ENCODE peak calls at places on chromosomes 7 and 10, in five cellular contexts. S is KG1; B is activated CD4-positive, alpha-beta T cell treated with anti-CD3 and anti-CD28 coated beads, Interleukin-2, amount 50 U/mL, for 1 hour; I is GM12892; V is endothelial cell. Y is an unnamed sample.

GRCh38 chr7:114574384-114574783 is 159.8 kb downstream of the FOXP2 start:
- DNase-seq in S (no peak), B (no peak), I (no peak), V (no peak), Y (no peak)

GRCh38 chr7:96221888-96222287 is 100.0 kb downstream of the SLC25A13 start:
- DNase-seq in S (no peak), B (no peak), I (no peak), V (no peak), Y (no peak)

GRCh38 chr7:50621932-50622587 is 56.9 kb upstream of the DDC start:
- DNase-seq in S (no peak), B (no peak), I (no peak), V (no peak), Y (no peak)

GRCh38 chr7:83005410-83005809 is 157.3 kb downstream of the PCLO start:
- DNase-seq in S (no peak), B (no peak), I (no peak), V (no peak), Y (no peak)

GRCh38 chr7:55509322-55509721 is 63.0 kb downstream of the VOPP1 start:
- DNase-seq in S (no peak), B (no peak), I (no peak), V (no peak), Y (no peak)

GRCh38 chr10:99393683-99394082 is 36.7 kb downstream of the GOT1 start:
- DNase-seq in S (no peak), B (no peak), I (no peak), V (no peak), Y (no peak)

GRCh38 chr10:18446205-18446604 is 205.2 kb downstream of the NSUN6 start:
- DNase-seq in S (no peak), B (no peak), I (no peak), V (no peak), Y (no peak)

GRCh38 chr7:5695709-5696345 is 85.6 kb downstream of the RNF216 start:
- DNase-seq in S (peak; percentile 44), B (no peak), I (no peak), V (no peak), Y (no peak)

GRCh38 chr7:120337308-120337907 is 64.4 kb downstream of the KCND2 start:
- DNase-seq in S (no peak), B (no peak), I (peak; percentile 2), V (peak; percentile 16), Y (peak; percentile 25)

GRCh38 chr7:102967798-102968197 is 55.0 kb downstream of the LRRC17 start:
- DNase-seq in S (no peak), B (no peak), I (no peak), V (no peak), Y (no peak)

GRCh38 chr10:60099998-60100747 is 193.8 kb upstream of the CCDC6 start:
- DNase-seq in S (no peak), B (no peak), I (no peak), V (peak; percentile 37), Y (no peak)

GRCh38 chr10:125123363-125124113 is 36.8 kb downstream of the CTBP2 start:
- DNase-seq in S (no peak), B (no peak), I (no peak), V (no peak), Y (peak; percentile 77)

GRCh38 chr10:61733358-61733940 is 70.7 kb downstream of the CABCOCO1 start:
- DNase-seq in S (peak; percentile 37), B (no peak), I (no peak), V (peak; percentile 41), Y (no peak)

GRCh38 chr10:11689945-11690736 is 52.0 kb upstream of the ECHDC3 start:
- DNase-seq in S (no peak), B (no peak), I (no peak), V (no peak), Y (no peak)

GRCh38 chr10:74881253-74881884 is 55.0 kb downstream of the KAT6B start:
- DNase-seq in S (no peak), B (no peak), I (no peak), V (no peak), Y (no peak)

GRCh38 chr7:46811529-46811928 is 770.4 kb downstream of the TNS3 start:
- DNase-seq in S (no peak), B (no peak), I (no peak), V (no peak), Y (no peak)

GRCh38 chr10:1036341-1036791 is 10.7 kb upstream of the IDI2 start:
- DNase-seq in S (no peak), B (no peak), I (no peak), V (no peak), Y (peak; percentile 8)

GRCh38 chr7:133742709-133743538 is 384.2 kb upstream of the LRGUK start:
- DNase-seq in S (no peak), B (no peak), I (no peak), V (peak; percentile 18), Y (no peak)

GRCh38 chr10:89535185-89536012 is at the start of gene SLC16A12:
- DNase-seq in S (no peak), B (no peak), I (no peak), V (peak; percentile 44), Y (no peak)

GRCh38 chr7:38673795-38674194 is 42.6 kb upstream of the AMPH start:
- DNase-seq in S (no peak), B (no peak), I (no peak), V (no peak), Y (no peak)

GRCh38 chr7:39504963-39505362 is 61.2 kb upstream of the YAE1 start:
- DNase-seq in S (no peak), B (no peak), I (no peak), V (no peak), Y (no peak)

GRCh38 chr10:97518601-97519043 is 19.9 kb downstream of the UBTD1 start:
- DNase-seq in S (no peak), B (no peak), I (no peak), V (no peak), Y (no peak)

GRCh38 chr7:19989906-19990305 is 216.5 kb upstream of the TMEM196 start:
- DNase-seq in S (no peak), B (no peak), I (no peak), V (no peak), Y (no peak)

GRCh38 chr10:79339266-79339665 is 8.0 kb upstream of the PPIF start:
- DNase-seq in S (no peak), B (no peak), I (no peak), V (no peak), Y (no peak)

GRCh38 chr7:124577256-124577655 is 188.3 kb downstream of the GPR37 start:
- DNase-seq in S (no peak), B (no peak), I (no peak), V (no peak), Y (no peak)

Y was measured in SHP77 treated with DMSO at 0.1 percent for 48 hours.